ENCODE peak calls at places on chromosomes 12 and 14, in five cellular contexts. One of them, this sample, is unnamed.

GRCh38 chr14:24630087-24630871 is 3.7 kb downstream of the GZMB start:
- DNase-seq in activated T-cell treated with anti-CD3 and anti-CD28 coated beads, Interleukin-2, amount 50 U/mL, for 48 hours: peak; percentile 65
- DNase-seq in heart left ventricle: no peak
- DNase-seq in LoVo: no peak
- DNase-seq in pancreas: no peak
- DNase-seq in this sample: peak; percentile 59

GRCh38 chr12:13215056-13215455 is 18.5 kb downstream of the EMP1 start:
- DNase-seq in activated T-cell treated with anti-CD3 and anti-CD28 coated beads, Interleukin-2, amount 50 U/mL, for 48 hours: no peak
- DNase-seq in heart left ventricle: no peak
- DNase-seq in LoVo: no peak
- DNase-seq in pancreas: no peak
- DNase-seq in this sample: no peak

GRCh38 chr12:7154901-7155470 is 24.8 kb downstream of the CLSTN3 start:
- DNase-seq in activated T-cell treated with anti-CD3 and anti-CD28 coated beads, Interleukin-2, amount 50 U/mL, for 48 hours: no peak
- DNase-seq in heart left ventricle: no peak
- DNase-seq in LoVo: no peak
- DNase-seq in pancreas: no peak
- DNase-seq in this sample: no peak

GRCh38 chr14:77707355-77707723 is 484 bp downstream of the ALKBH1 start:
- DNase-seq in activated T-cell treated with anti-CD3 and anti-CD28 coated beads, Interleukin-2, amount 50 U/mL, for 48 hours: no peak
- DNase-seq in heart left ventricle: no peak
- DNase-seq in LoVo: peak; percentile 31
- DNase-seq in pancreas: no peak
- DNase-seq in this sample: peak; percentile 14

GRCh38 chr14:103746706-103747105 is 31.1 kb downstream of the ZFYVE21 start:
- DNase-seq in activated T-cell treated with anti-CD3 and anti-CD28 coated beads, Interleukin-2, amount 50 U/mL, for 48 hours: no peak
- DNase-seq in heart left ventricle: no peak
- DNase-seq in LoVo: no peak
- DNase-seq in pancreas: no peak
- DNase-seq in this sample: no peak

GRCh38 chr14:56199976-56200577 is 81.9 kb downstream of the PELI2 start:
- DNase-seq in activated T-cell treated with anti-CD3 and anti-CD28 coated beads, Interleukin-2, amount 50 U/mL, for 48 hours: no peak
- DNase-seq in heart left ventricle: no peak
- DNase-seq in LoVo: no peak
- DNase-seq in pancreas: no peak
- DNase-seq in this sample: no peak

GRCh38 chr14:37501877-37502276 is 93.2 kb downstream of the FOXA1 start:
- DNase-seq in activated T-cell treated with anti-CD3 and anti-CD28 coated beads, Interleukin-2, amount 50 U/mL, for 48 hours: no peak
- DNase-seq in heart left ventricle: no peak
- DNase-seq in LoVo: no peak
- DNase-seq in pancreas: no peak
- DNase-seq in this sample: no peak

GRCh38 chr12:44875954-44876553 is at the start of gene NELL2:
- DNase-seq in activated T-cell treated with anti-CD3 and anti-CD28 coated beads, Interleukin-2, amount 50 U/mL, for 48 hours: peak; percentile 84
- DNase-seq in heart left ventricle: no peak
- DNase-seq in LoVo: peak; percentile 48
- DNase-seq in pancreas: peak; percentile 28
- DNase-seq in this sample: peak; percentile 81

GRCh38 chr12:94099191-94099983 is 49.0 kb upstream of the PLXNC1 start:
- DNase-seq in activated T-cell treated with anti-CD3 and anti-CD28 coated beads, Interleukin-2, amount 50 U/mL, for 48 hours: no peak
- DNase-seq in heart left ventricle: no peak
- DNase-seq in LoVo: no peak
- DNase-seq in pancreas: no peak
- DNase-seq in this sample: no peak

GRCh38 chr14:50363734-50364113 is 33.0 kb downstream of the CDKL1 start:
- DNase-seq in activated T-cell treated with anti-CD3 and anti-CD28 coated beads, Interleukin-2, amount 50 U/mL, for 48 hours: peak; percentile 58
- DNase-seq in heart left ventricle: no peak
- DNase-seq in LoVo: no peak
- DNase-seq in pancreas: no peak
- DNase-seq in this sample: peak; percentile 43

GRCh38 chr12:108442077-108442476 is 73.0 kb upstream of the FICD start:
- DNase-seq in activated T-cell treated with anti-CD3 and anti-CD28 coated beads, Interleukin-2, amount 50 U/mL, for 48 hours: no peak
- DNase-seq in heart left ventricle: no peak
- DNase-seq in LoVo: no peak
- DNase-seq in pancreas: no peak
- DNase-seq in this sample: no peak

GRCh38 chr14:105880616-105881015 is 354.2 kb downstream of the TMEM121 start:
- DNase-seq in activated T-cell treated with anti-CD3 and anti-CD28 coated beads, Interleukin-2, amount 50 U/mL, for 48 hours: peak; percentile 13
- DNase-seq in heart left ventricle: no peak
- DNase-seq in LoVo: no peak
- DNase-seq in pancreas: peak; percentile 9
- DNase-seq in this sample: no peak

GRCh38 chr14:58408681-58409080 is 13.0 kb downstream of the TOMM20L start:
- DNase-seq in activated T-cell treated with anti-CD3 and anti-CD28 coated beads, Interleukin-2, amount 50 U/mL, for 48 hours: no peak
- DNase-seq in heart left ventricle: no peak
- DNase-seq in LoVo: no peak
- DNase-seq in pancreas: no peak
- DNase-seq in this sample: no peak

GRCh38 chr14:99807413-99808132 is 14.4 kb downstream of the EML1 start:
- DNase-seq in activated T-cell treated with anti-CD3 and anti-CD28 coated beads, Interleukin-2, amount 50 U/mL, for 48 hours: no peak
- DNase-seq in heart left ventricle: no peak
- DNase-seq in LoVo: peak; percentile 71
- DNase-seq in pancreas: no peak
- DNase-seq in this sample: no peak

This sample was measured in stimulated activated naive CD8-positive, alpha-beta T cell treated with anti-CD3 and anti-CD28 coated beads, Interleukin-15, Interleukin-2, amounts not matched to agents 100 U/mL and 50 U/mL, for 24 hours.